ENCODE peak calls at places on chromosomes 13 and 19, in ten cellular contexts. E is Kasumi-1; R is effector CD4-positive, alpha-beta T cell; C is body of pancreas; V is stimulated activated CD4-positive, alpha-beta T cell treated with anti-CD3 and anti-CD28 coated beads, Interleukin-12 subunit alpha, Interleukin-12 subunit beta, amount 100 ng/mL, for 48 hours; X is tibial nerve; P is breast epithelium; N is NCI-H146; D is NCI-H2081 treated with DMSO at 0.1 percent for 48 hours; Z is left ventricle myocardium inferior. G is an unnamed sample.

GRCh38 chr19:50333235-50333736 is 4.1 kb upstream of the KCNC3 start:
- DNase-seq in R (peak; percentile 83), Z (peak; percentile 88), N (peak; percentile 96), P (peak; percentile 98), D (no peak), V (peak; percentile 92), C (peak; percentile 95), E (no peak), X (peak; percentile 50), G (peak; percentile 87)

GRCh38 chr19:38975861-38976271 is 324 bp upstream of the FBXO17 start:
- DNase-seq in Z (no peak), D (no peak), V (no peak), C (peak; percentile 40), N (peak; percentile 43), P (no peak), E (no peak), X (no peak), R (no peak), G (no peak)

GRCh38 chr13:41909524-41909923 is 51.4 kb downstream of the VWA8 start:
- DNase-seq in Z (no peak), N (peak; percentile 21), E (no peak), X (no peak), V (no peak), R (no peak), D (no peak), P (no peak), C (no peak), G (no peak)

GRCh38 chr19:43639507-43640423 is at the start of gene CADM4:
- DNase-seq in V (no peak), X (no peak), R (peak; percentile 31), D (no peak), N (peak; percentile 61), C (peak; percentile 57), Z (peak; percentile 23), E (no peak), P (peak; percentile 27), G (no peak)

GRCh38 chr13:36115306-36115705 is 15.9 kb downstream of the DCLK1 start:
- DNase-seq in P (no peak), R (no peak), N (no peak), Z (no peak), D (no peak), V (no peak), C (no peak), E (no peak), X (no peak), G (no peak)

GRCh38 chr19:43760941-43761340 is 6.2 kb upstream of the SMG9 start:
- DNase-seq in R (no peak), Z (no peak), N (no peak), P (no peak), V (no peak), C (no peak), D (no peak), E (no peak), X (no peak), G (no peak)

GRCh38 chr13:87172166-87172825 is 498.9 kb upstream of the SLITRK5 start:
- DNase-seq in P (no peak), C (no peak), R (no peak), E (no peak), N (no peak), V (no peak), D (no peak), X (no peak), Z (no peak), G (no peak)

GRCh38 chr19:37977992-37978391 is 71.0 kb downstream of the SIPA1L3 start:
- DNase-seq in C (no peak), Z (no peak), D (no peak), X (no peak), R (no peak), N (no peak), V (no peak), P (peak; percentile 51), E (no peak), G (no peak)

GRCh38 chr19:50568321-50569022 is at the start of gene LRRC4B:
- DNase-seq in R (no peak), E (no peak), V (no peak), N (no peak), D (no peak), X (no peak), Z (no peak), C (no peak), P (no peak), G (no peak)

GRCh38 chr13:47216176-47216822 is 319.4 kb upstream of the HTR2A start:
- DNase-seq in P (no peak), N (no peak), D (no peak), Z (no peak), R (no peak), X (no peak), C (no peak), E (no peak), V (no peak), G (no peak)

GRCh38 chr19:34418300-34418699 is 9.9 kb upstream of the UBA2 start:
- DNase-seq in V (no peak), P (no peak), N (no peak), R (no peak), Z (no peak), X (no peak), C (no peak), D (no peak), E (no peak), G (no peak)

G was measured in KBM-7.